ENCODE peak calls at places on chromosomes 6 and 20, in nine cellular contexts. A, X, W, Y, G, N, Q, T and F are unnamed samples.

GRCh38 chr20:47136782-47137181 is 219.7 kb downstream of the ZMYND8 start:
- DNase-seq in N (no peak), Q (no peak), X (no peak), Y (no peak), A (no peak), T (no peak), G (no peak), W (no peak), F (no peak)

GRCh38 chr6:72321741-72322140 is 300.1 kb upstream of the KCNQ5 start:
- DNase-seq in G (peak; percentile 19), A (peak; percentile 21), N (no peak), Q (no peak), W (no peak), X (no peak), T (peak; percentile 19), Y (peak; percentile 49), F (no peak)

GRCh38 chr20:45337367-45338120 is 10.7 kb downstream of the SDC4 start:
- DNase-seq in X (peak; percentile 88), Q (peak; percentile 89), G (peak; percentile 71), W (no peak), N (no peak), A (peak; percentile 78), Y (peak; percentile 85), T (peak; percentile 88), F (peak; percentile 83)

GRCh38 chr6:163463795-163464194 is 49.3 kb downstream of the QKI start:
- DNase-seq in X (no peak), Q (no peak), W (no peak), N (no peak), Y (no peak), A (no peak), T (no peak), G (no peak), F (no peak)

GRCh38 chr20:50652702-50653294 is 38.5 kb downstream of the RIPOR3 start:
- DNase-seq in N (no peak), Q (no peak), X (no peak), G (no peak), Y (no peak), T (no peak), A (no peak), W (no peak), F (no peak)

GRCh38 chr6:11292837-11293236 is 60.4 kb upstream of the NEDD9 start:
- DNase-seq in A (no peak), X (no peak), W (no peak), Q (no peak), G (no peak), Y (no peak), T (no peak), N (no peak), F (no peak)

GRCh38 chr20:57436223-57436545 is 45.0 kb downstream of the RBM38 start:
- DNase-seq in Q (no peak), N (no peak), G (no peak), X (no peak), T (no peak), W (no peak), Y (no peak), A (no peak), F (no peak)

GRCh38 chr6:162140453-162140852 is 587.1 kb downstream of the PRKN start:
- DNase-seq in A (no peak), Q (no peak), G (no peak), N (no peak), X (no peak), W (no peak), T (no peak), Y (no peak), F (no peak)

GRCh38 chr6:80143312-80143960 is 37.0 kb downstream of the BCKDHB start:
- DNase-seq in A (peak; percentile 68), N (no peak), Y (peak; percentile 83), W (no peak), T (peak; percentile 45), X (peak; percentile 87), Q (peak; percentile 86), G (peak; percentile 90), F (peak; percentile 12)

GRCh38 chr6:135022050-135022697 is 32.4 kb downstream of the HBS1L start:
- DNase-seq in N (no peak), X (no peak), W (no peak), G (no peak), Q (no peak), A (no peak), T (no peak), Y (no peak), F (no peak)

GRCh38 chr6:105402090-105402980 is 547 bp downstream of the PREP start:
- DNase-seq in W (peak; percentile 23), Q (peak; percentile 31), X (peak; percentile 16), T (peak; percentile 47), A (no peak), G (no peak), Y (no peak), N (no peak), F (no peak)

GRCh38 chr6:119256392-119256791 is 93.2 kb downstream of the MAN1A1 start:
- DNase-seq in W (no peak), T (no peak), G (no peak), Y (no peak), X (no peak), N (no peak), A (no peak), Q (no peak), F (no peak)

GRCh38 chr6:168107191-168107940 is 28.4 kb upstream of the FRMD1 start:
- DNase-seq in A (no peak), Y (peak; percentile 9), N (no peak), G (no peak), T (no peak), W (no peak), Q (no peak), X (no peak), F (no peak)